ENCODE peak calls at places on chromosomes 3 and 15, in eight cellular contexts. One of them, this sample, is unnamed.

GRCh38 chr3:182969277-182969676 is 11.1 kb downstream of the DCUN1D1 start:
- DNase-seq in uterus: no peak
- DNase-seq in tibial nerve: no peak
- DNase-seq in progenitor cell of endocrine pancreas: no peak
- DNase-seq in ovary: no peak
- DNase-seq in AG09309: peak; percentile 49
- DNase-seq in mammary epithelial cell: peak; percentile 66
- DNase-seq in neural crest cell: no peak
- DNase-seq in this sample: no peak

GRCh38 chr3:148911173-148911572 is 46.1 kb downstream of the CPA3 start:
- DNase-seq in AG09309: no peak
- DNase-seq in neural crest cell: no peak
- DNase-seq in progenitor cell of endocrine pancreas: no peak
- DNase-seq in mammary epithelial cell: peak; percentile 29
- DNase-seq in tibial nerve: no peak
- DNase-seq in ovary: no peak
- DNase-seq in uterus: no peak
- DNase-seq in this sample: no peak

GRCh38 chr15:51335538-51335961 is 2.8 kb downstream of the CYP19A1 start:
- DNase-seq in mammary epithelial cell: no peak
- DNase-seq in uterus: no peak
- DNase-seq in ovary: no peak
- DNase-seq in tibial nerve: no peak
- DNase-seq in progenitor cell of endocrine pancreas: no peak
- DNase-seq in AG09309: no peak
- DNase-seq in neural crest cell: no peak
- DNase-seq in this sample: no peak

GRCh38 chr15:63448261-63448660 is 56.1 kb upstream of the USP3 start:
- DNase-seq in neural crest cell: no peak
- DNase-seq in AG09309: no peak
- DNase-seq in ovary: no peak
- DNase-seq in mammary epithelial cell: no peak
- DNase-seq in tibial nerve: no peak
- DNase-seq in progenitor cell of endocrine pancreas: no peak
- DNase-seq in uterus: no peak
- DNase-seq in this sample: no peak

GRCh38 chr3:94183551-94183950 is 120.7 kb downstream of the NSUN3 start:
- DNase-seq in mammary epithelial cell: no peak
- DNase-seq in tibial nerve: no peak
- DNase-seq in AG09309: no peak
- DNase-seq in neural crest cell: no peak
- DNase-seq in ovary: no peak
- DNase-seq in progenitor cell of endocrine pancreas: no peak
- DNase-seq in uterus: no peak
- DNase-seq in this sample: no peak

GRCh38 chr3:176568189-176568588 is 629.1 kb downstream of the TBL1XR1 start:
- DNase-seq in AG09309: no peak
- DNase-seq in ovary: no peak
- DNase-seq in mammary epithelial cell: no peak
- DNase-seq in progenitor cell of endocrine pancreas: no peak
- DNase-seq in tibial nerve: no peak
- DNase-seq in neural crest cell: no peak
- DNase-seq in uterus: no peak
- DNase-seq in this sample: no peak

GRCh38 chr15:34109775-34110663 is 8.1 kb downstream of the PGBD4 start:
- DNase-seq in uterus: no peak
- DNase-seq in tibial nerve: no peak
- DNase-seq in AG09309: peak; percentile 3
- DNase-seq in neural crest cell: no peak
- DNase-seq in progenitor cell of endocrine pancreas: no peak
- DNase-seq in ovary: no peak
- DNase-seq in mammary epithelial cell: peak; percentile 21
- DNase-seq in this sample: no peak

GRCh38 chr15:40192942-40193341 is 32.1 kb downstream of the BUB1B start:
- DNase-seq in AG09309: no peak
- DNase-seq in uterus: no peak
- DNase-seq in neural crest cell: no peak
- DNase-seq in progenitor cell of endocrine pancreas: no peak
- DNase-seq in ovary: no peak
- DNase-seq in tibial nerve: no peak
- DNase-seq in mammary epithelial cell: peak; percentile 4
- DNase-seq in this sample: no peak

GRCh38 chr3:5441401-5441800 is 253.9 kb downstream of the EDEM1 start:
- DNase-seq in progenitor cell of endocrine pancreas: no peak
- DNase-seq in tibial nerve: no peak
- DNase-seq in neural crest cell: no peak
- DNase-seq in ovary: no peak
- DNase-seq in mammary epithelial cell: no peak
- DNase-seq in AG09309: no peak
- DNase-seq in uterus: no peak
- DNase-seq in this sample: no peak

GRCh38 chr3:149396476-149396875 is 19.0 kb upstream of the TM4SF1 start:
- DNase-seq in ovary: no peak
- DNase-seq in mammary epithelial cell: no peak
- DNase-seq in neural crest cell: no peak
- DNase-seq in uterus: no peak
- DNase-seq in AG09309: no peak
- DNase-seq in tibial nerve: no peak
- DNase-seq in progenitor cell of endocrine pancreas: no peak
- DNase-seq in this sample: no peak

GRCh38 chr3:1092771-1093170 is at the start of gene CNTN6:
- DNase-seq in neural crest cell: no peak
- DNase-seq in mammary epithelial cell: no peak
- DNase-seq in progenitor cell of endocrine pancreas: no peak
- DNase-seq in ovary: no peak
- DNase-seq in uterus: no peak
- DNase-seq in AG09309: no peak
- DNase-seq in tibial nerve: no peak
- DNase-seq in this sample: no peak

GRCh38 chr3:190709351-190709773 is 153.1 kb downstream of the GMNC start:
- DNase-seq in ovary: no peak
- DNase-seq in neural crest cell: no peak
- DNase-seq in progenitor cell of endocrine pancreas: no peak
- DNase-seq in mammary epithelial cell: no peak
- DNase-seq in AG09309: peak; percentile 32
- DNase-seq in tibial nerve: no peak
- DNase-seq in uterus: no peak
- DNase-seq in this sample: no peak

GRCh38 chr3:63231556-63231955 is 46.6 kb upstream of the SYNPR start:
- DNase-seq in progenitor cell of endocrine pancreas: no peak
- DNase-seq in tibial nerve: no peak
- DNase-seq in neural crest cell: no peak
- DNase-seq in ovary: no peak
- DNase-seq in mammary epithelial cell: no peak
- DNase-seq in uterus: no peak
- DNase-seq in AG09309: no peak
- DNase-seq in this sample: no peak

GRCh38 chr15:41655716-41656115 is 4.5 kb upstream of the MGA start:
- DNase-seq in neural crest cell: no peak
- DNase-seq in uterus: no peak
- DNase-seq in ovary: no peak
- DNase-seq in progenitor cell of endocrine pancreas: no peak
- DNase-seq in AG09309: no peak
- DNase-seq in mammary epithelial cell: no peak
- DNase-seq in tibial nerve: no peak
- DNase-seq in this sample: no peak

GRCh38 chr3:48398701-48399386 is 26.8 kb downstream of the FBXW12 start:
- DNase-seq in uterus: no peak
- DNase-seq in progenitor cell of endocrine pancreas: no peak
- DNase-seq in ovary: no peak
- DNase-seq in neural crest cell: no peak
- DNase-seq in AG09309: no peak
- DNase-seq in mammary epithelial cell: no peak
- DNase-seq in tibial nerve: no peak
- DNase-seq in this sample: no peak

GRCh38 chr3:155995525-155996370 is 124.6 kb upstream of the KCNAB1 start:
- DNase-seq in ovary: no peak
- DNase-seq in AG09309: peak; percentile 23
- DNase-seq in uterus: no peak
- DNase-seq in neural crest cell: no peak
- DNase-seq in tibial nerve: no peak
- DNase-seq in mammary epithelial cell: peak; percentile 43
- DNase-seq in progenitor cell of endocrine pancreas: no peak
- DNase-seq in this sample: no peak

GRCh38 chr15:100671858-100672543 is 69.6 kb downstream of the ASB7 start:
- DNase-seq in ovary: no peak
- DNase-seq in tibial nerve: no peak
- DNase-seq in neural crest cell: peak; percentile 33
- DNase-seq in mammary epithelial cell: peak; percentile 49
- DNase-seq in progenitor cell of endocrine pancreas: no peak
- DNase-seq in AG09309: no peak
- DNase-seq in uterus: peak; percentile 29
- DNase-seq in this sample: no peak

GRCh38 chr15:70045045-70045444 is 52.7 kb downstream of the TLE3 start:
- DNase-seq in ovary: no peak
- DNase-seq in AG09309: peak; percentile 18
- DNase-seq in uterus: no peak
- DNase-seq in progenitor cell of endocrine pancreas: no peak
- DNase-seq in tibial nerve: no peak
- DNase-seq in mammary epithelial cell: peak; percentile 5
- DNase-seq in neural crest cell: no peak
- DNase-seq in this sample: no peak

GRCh38 chr15:45179221-45179985 is 8.4 kb downstream of the SHF start:
- DNase-seq in mammary epithelial cell: peak; percentile 62
- DNase-seq in AG09309: no peak
- DNase-seq in progenitor cell of endocrine pancreas: no peak
- DNase-seq in neural crest cell: no peak
- DNase-seq in uterus: no peak
- DNase-seq in ovary: no peak
- DNase-seq in tibial nerve: no peak
- DNase-seq in this sample: no peak

GRCh38 chr3:85589145-85589544 is 630.4 kb downstream of the CADM2 start:
- DNase-seq in progenitor cell of endocrine pancreas: no peak
- DNase-seq in uterus: no peak
- DNase-seq in neural crest cell: no peak
- DNase-seq in mammary epithelial cell: peak; percentile 73
- DNase-seq in tibial nerve: no peak
- DNase-seq in AG09309: no peak
- DNase-seq in ovary: no peak
- DNase-seq in this sample: no peak

GRCh38 chr3:158471639-158472294 is 99.2 kb upstream of the MLF1 start:
- DNase-seq in progenitor cell of endocrine pancreas: no peak
- DNase-seq in AG09309: peak; percentile 97
- DNase-seq in tibial nerve: no peak
- DNase-seq in mammary epithelial cell: no peak
- DNase-seq in neural crest cell: no peak
- DNase-seq in ovary: no peak
- DNase-seq in uterus: no peak
- DNase-seq in this sample: no peak

GRCh38 chr3:45123030-45123429 is 23.1 kb downstream of the CDCP1 start:
- DNase-seq in progenitor cell of endocrine pancreas: no peak
- DNase-seq in ovary: no peak
- DNase-seq in AG09309: peak; percentile 91
- DNase-seq in mammary epithelial cell: peak; percentile 94
- DNase-seq in tibial nerve: no peak
- DNase-seq in neural crest cell: no peak
- DNase-seq in uterus: peak; percentile 73
- DNase-seq in this sample: no peak

GRCh38 chr3:190972840-190973270 is 110.4 kb upstream of the GMNC start:
- DNase-seq in AG09309: peak; percentile 4
- DNase-seq in neural crest cell: no peak
- DNase-seq in ovary: no peak
- DNase-seq in uterus: no peak
- DNase-seq in progenitor cell of endocrine pancreas: no peak
- DNase-seq in tibial nerve: no peak
- DNase-seq in mammary epithelial cell: peak; percentile 36
- DNase-seq in this sample: no peak

GRCh38 chr15:32856753-32857152 is 138.9 kb downstream of the GREM1 start:
- DNase-seq in progenitor cell of endocrine pancreas: no peak
- DNase-seq in ovary: no peak
- DNase-seq in uterus: no peak
- DNase-seq in AG09309: no peak
- DNase-seq in mammary epithelial cell: no peak
- DNase-seq in neural crest cell: no peak
- DNase-seq in tibial nerve: no peak
- DNase-seq in this sample: no peak

GRCh38 chr3:173635826-173636225 is 238.3 kb downstream of the NLGN1 start:
- DNase-seq in ovary: no peak
- DNase-seq in uterus: no peak
- DNase-seq in tibial nerve: no peak
- DNase-seq in mammary epithelial cell: no peak
- DNase-seq in progenitor cell of endocrine pancreas: no peak
- DNase-seq in neural crest cell: no peak
- DNase-seq in AG09309: no peak
- DNase-seq in this sample: no peak
- TF ChIP-seq CTCF in ovary: no peak
- TF ChIP-seq CTCF in uterus: no peak
- TF ChIP-seq CTCF in tibial nerve: no peak
- TF ChIP-seq CTCF in mammary epithelial cell: no peak
- TF ChIP-seq CTCF in progenitor cell of endocrine pancreas: no peak
- TF ChIP-seq CTCF in neural crest cell: no peak
- TF ChIP-seq CTCF in AG09309: no peak
- TF ChIP-seq CTCF in this sample: no peak

GRCh38 chr3:35965908-35966307 is 326.6 kb downstream of the ARPP21 start:
- DNase-seq in neural crest cell: no peak
- DNase-seq in mammary epithelial cell: peak; percentile 14
- DNase-seq in tibial nerve: no peak
- DNase-seq in uterus: no peak
- DNase-seq in progenitor cell of endocrine pancreas: no peak
- DNase-seq in AG09309: no peak
- DNase-seq in ovary: no peak
- DNase-seq in this sample: no peak
- TF ChIP-seq CTCF in neural crest cell: peak; percentile 74
- TF ChIP-seq CTCF in mammary epithelial cell: peak; percentile 39
- TF ChIP-seq CTCF in tibial nerve: peak; percentile 68
- TF ChIP-seq CTCF in uterus: peak; percentile 69
- TF ChIP-seq CTCF in progenitor cell of endocrine pancreas: peak; percentile 71
- TF ChIP-seq CTCF in AG09309: peak; percentile 61
- TF ChIP-seq CTCF in ovary: no peak
- TF ChIP-seq CTCF in this sample: peak; percentile 57

GRCh38 chr3:37700849-37701248 is 160.8 kb upstream of the CTDSPL start:
- DNase-seq in ovary: no peak
- DNase-seq in mammary epithelial cell: no peak
- DNase-seq in tibial nerve: no peak
- DNase-seq in uterus: no peak
- DNase-seq in progenitor cell of endocrine pancreas: no peak
- DNase-seq in AG09309: no peak
- DNase-seq in neural crest cell: no peak
- DNase-seq in this sample: no peak
- TF ChIP-seq CTCF in ovary: no peak
- TF ChIP-seq CTCF in mammary epithelial cell: peak; percentile 22
- TF ChIP-seq CTCF in tibial nerve: no peak
- TF ChIP-seq CTCF in uterus: no peak
- TF ChIP-seq CTCF in progenitor cell of endocrine pancreas: no peak
- TF ChIP-seq CTCF in AG09309: peak; percentile 11
- TF ChIP-seq CTCF in neural crest cell: no peak
- TF ChIP-seq CTCF in this sample: no peak

DNA sequence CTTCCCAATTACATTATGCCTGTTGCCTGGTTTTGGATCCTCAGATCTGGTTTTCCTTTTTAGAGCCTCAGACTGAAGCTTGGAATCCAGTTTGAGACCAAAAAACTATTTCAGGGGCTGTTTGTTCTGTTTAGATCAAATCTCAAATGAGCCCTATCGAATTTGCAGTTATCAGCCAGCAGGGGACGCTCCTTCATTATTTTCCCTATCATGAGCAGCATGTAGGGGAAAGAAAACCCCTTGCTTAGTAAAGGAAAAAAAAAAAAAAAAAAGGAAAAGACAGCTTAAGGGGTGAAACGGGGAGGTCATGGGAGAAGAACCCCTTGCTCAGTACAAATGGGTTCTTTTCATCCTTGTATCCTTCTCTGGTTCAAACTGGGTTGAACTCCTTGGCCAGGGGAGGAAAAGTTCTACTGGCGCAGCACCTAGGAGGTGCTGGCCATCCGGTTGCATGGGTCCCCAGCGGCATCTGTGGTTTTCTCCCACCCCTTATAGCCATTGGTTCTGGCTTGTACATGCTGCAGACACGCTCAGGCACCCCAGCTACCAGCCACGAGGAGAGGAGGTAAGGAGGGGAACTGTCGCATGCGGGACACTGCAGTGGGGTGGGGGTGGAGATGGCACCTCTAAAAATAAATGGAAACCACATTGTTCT is 1375.1 kb upstream of the ALCAM start:
- DNase-seq in neural crest cell: no peak
- DNase-seq in progenitor cell of endocrine pancreas: no peak
- DNase-seq in ovary: no peak
- DNase-seq in tibial nerve: no peak
- DNase-seq in uterus: no peak
- DNase-seq in AG09309: no peak
- DNase-seq in mammary epithelial cell: no peak
- DNase-seq in this sample: no peak
- TF ChIP-seq CTCF in neural crest cell: peak; percentile 54
- TF ChIP-seq CTCF in progenitor cell of endocrine pancreas: peak; percentile 47
- TF ChIP-seq CTCF in ovary: no peak
- TF ChIP-seq CTCF in tibial nerve: no peak
- TF ChIP-seq CTCF in uterus: no peak
- TF ChIP-seq CTCF in AG09309: no peak
- TF ChIP-seq CTCF in mammary epithelial cell: peak; percentile 62
- TF ChIP-seq CTCF in this sample: no peak